ENCODE peak calls at places on chromosome 11, in six cellular contexts. I, F, Z, Y, U and H are unnamed samples.

GRCh38 chr11:124762077-124762623 is at the start of gene ESAM:
- DNase-seq in I (peak; percentile 84), F (peak; percentile 93), Z (no peak), Y (no peak), U (no peak), H (peak; percentile 76)

GRCh38 chr11:121864660-121865059 is 251.4 kb downstream of the BLID start:
- DNase-seq in I (no peak), F (no peak), Z (no peak), Y (no peak), U (peak; percentile 19), H (no peak)

GRCh38 chr11:93623179-93623578 is 38.3 kb upstream of the CEP295 start:
- DNase-seq in I (peak; percentile 18), F (no peak), Z (peak; percentile 10), Y (peak; percentile 26), U (no peak), H (no peak)

GRCh38 chr11:65417702-65418430 is 4.7 kb upstream of the NEAT1 start:
- DNase-seq in I (no peak), F (no peak), Z (no peak), Y (no peak), U (no peak), H (no peak)

GRCh38 chr11:73314121-73314948 is 6.3 kb downstream of the ARHGEF17 start:
- DNase-seq in I (no peak), F (peak; percentile 56), Z (no peak), Y (no peak), U (peak; percentile 95), H (no peak)

GRCh38 chr11:64489831-64490441 is 101.1 kb upstream of the SLC22A12 start:
- DNase-seq in I (peak; percentile 42), F (peak; percentile 78), Z (peak; percentile 5), Y (no peak), U (peak; percentile 7), H (no peak)

GRCh38 chr11:353315-353857 is 15.9 kb upstream of the B4GALNT4 start:
- DNase-seq in I (no peak), F (peak; percentile 14), Z (no peak), Y (no peak), U (peak; percentile 90), H (no peak)

GRCh38 chr11:47523491-47524199 is 29.3 kb downstream of the CELF1 start:
- DNase-seq in I (no peak), F (peak; percentile 48), Z (no peak), Y (no peak), U (peak; percentile 36), H (no peak)

GRCh38 chr11:43419460-43419859 is 60.7 kb downstream of the TTC17 start:
- DNase-seq in I (no peak), F (peak; percentile 18), Z (no peak), Y (no peak), U (peak; percentile 25), H (no peak)

GRCh38 chr11:27296406-27296994 is 66.5 kb downstream of the CCDC34 start:
- DNase-seq in I (peak; percentile 22), F (peak; percentile 34), Z (no peak), Y (no peak), U (peak; percentile 44), H (no peak)

GRCh38 chr11:1121343-1122331 is 36.1 kb upstream of the MUC5AC start:
- DNase-seq in I (peak; percentile 21), F (no peak), Z (no peak), Y (no peak), U (no peak), H (peak; percentile 32)

GRCh38 chr11:60889869-60890311 is 16.5 kb downstream of the PRPF19 start:
- DNase-seq in I (no peak), F (no peak), Z (no peak), Y (no peak), U (no peak), H (no peak)

GRCh38 chr11:93521086-93521485 is 22.1 kb downstream of the SMCO4 start:
- DNase-seq in I (no peak), F (no peak), Z (no peak), Y (no peak), U (no peak), H (no peak)

GRCh38 chr11:16945671-16946469 is 68.3 kb downstream of the PLEKHA7 start:
- DNase-seq in I (peak; percentile 41), F (peak; percentile 56), Z (no peak), Y (peak; percentile 61), U (peak; percentile 68), H (peak; percentile 38)

GRCh38 chr11:72227316-72228228 is 3.0 kb downstream of the INPPL1 start:
- DNase-seq in I (no peak), F (no peak), Z (no peak), Y (no peak), U (no peak), H (no peak)

GRCh38 chr11:44886765-44887164 is 63.9 kb downstream of the TP53I11 start:
- DNase-seq in I (no peak), F (no peak), Z (no peak), Y (no peak), U (no peak), H (no peak)

GRCh38 chr11:94725071-94725470 is 43.1 kb upstream of the AMOTL1 start:
- DNase-seq in I (no peak), F (no peak), Z (no peak), Y (no peak), U (no peak), H (no peak)

GRCh38 chr11:12128191-12128841 is 17.9 kb downstream of the MICAL2 start:
- DNase-seq in I (no peak), F (no peak), Z (no peak), Y (no peak), U (no peak), H (no peak)
- TF ChIP-seq POLR2AphosphoS5 in I (no peak), F (no peak), Z (no peak), Y (no peak), U (no peak), H (no peak)

GRCh38 chr11:98455500-98456186 is 565.1 kb upstream of the CNTN5 start:
- DNase-seq in I (no peak), F (peak; percentile 8), Z (peak; percentile 29), Y (no peak), U (peak; percentile 10), H (no peak)
- TF ChIP-seq TAF1 in I (no peak), F (no peak), Z (no peak), Y (no peak), U (no peak), H (no peak)

GRCh38 chr11:59172345-59173079 is 580 bp downstream of the DTX4 start:
- DNase-seq in I (peak; percentile 56), F (peak; percentile 37), Z (no peak), Y (peak; percentile 60), U (peak; percentile 10), H (peak; percentile 39)

GRCh38 chr11:59173080-59173963 is 1.4 kb downstream of the DTX4 start:
- DNase-seq in I (no peak), F (no peak), Z (no peak), Y (no peak), U (peak; percentile 13), H (no peak)

GRCh38 chr11:59174664-59175033 is 2.7 kb downstream of the DTX4 start:
- DNase-seq in I (no peak), F (no peak), Z (no peak), Y (no peak), U (peak; percentile 68), H (no peak)

GRCh38 chr11:59175104-59175503 is 3.2 kb downstream of the DTX4 start:
- DNase-seq in I (no peak), F (no peak), Z (no peak), Y (no peak), U (no peak), H (no peak)

GRCh38 chr11:59173964-59174663 is 2.2 kb downstream of the DTX4 start:
- DNase-seq in I (no peak), F (no peak), Z (no peak), Y (no peak), U (peak; percentile 89), H (no peak)
- TF ChIP-seq POLR2A in I (no peak), F (no peak), Z (peak; percentile 57), Y (no peak), U (no peak), H (peak; percentile 46)

DNA sequence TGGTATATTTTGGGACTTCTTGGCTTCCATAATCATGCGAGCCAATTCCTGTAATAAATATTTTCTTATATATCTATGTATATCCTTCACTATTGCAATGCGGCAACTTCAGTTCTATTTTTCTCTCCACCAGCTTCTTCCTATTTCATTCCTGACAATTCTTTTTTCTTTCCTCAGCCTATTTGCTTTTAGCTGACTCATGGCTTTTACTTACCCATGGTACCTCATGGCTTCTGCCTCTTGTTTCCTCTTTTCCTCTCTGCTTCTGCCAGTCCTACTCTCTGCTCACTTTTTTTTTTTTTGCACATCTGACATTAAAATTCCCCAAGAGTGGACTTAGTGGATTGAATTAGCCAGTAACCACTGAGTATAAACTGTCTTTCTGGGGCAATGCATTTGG is 359.5 kb downstream of the TMEM135 start:
- DNase-seq in I (no peak), F (no peak), Z (no peak), Y (no peak), U (no peak), H (no peak)
- TF ChIP-seq POLR2AphosphoS5 in I (no peak), F (no peak), Z (no peak), Y (no peak), U (no peak), H (no peak)

GRCh38 chr11:69431893-69432738 is 49.3 kb upstream of the LINC01488 start:
- DNase-seq in I (no peak), F (no peak), Z (no peak), Y (no peak), U (no peak), H (no peak)

GRCh38 chr11:69435161-69435990 is 46.1 kb upstream of the LINC01488 start:
- DNase-seq in I (no peak), F (no peak), Z (no peak), Y (no peak), U (no peak), H (no peak)

GRCh38 chr11:69436041-69436982 is 45.2 kb upstream of the LINC01488 start:
- DNase-seq in I (no peak), F (no peak), Z (no peak), Y (no peak), U (no peak), H (no peak)

GRCh38 chr11:69434341-69434960 is 47.0 kb upstream of the LINC01488 start:
- DNase-seq in I (no peak), F (no peak), Z (no peak), Y (no peak), U (no peak), H (no peak)

DNA sequence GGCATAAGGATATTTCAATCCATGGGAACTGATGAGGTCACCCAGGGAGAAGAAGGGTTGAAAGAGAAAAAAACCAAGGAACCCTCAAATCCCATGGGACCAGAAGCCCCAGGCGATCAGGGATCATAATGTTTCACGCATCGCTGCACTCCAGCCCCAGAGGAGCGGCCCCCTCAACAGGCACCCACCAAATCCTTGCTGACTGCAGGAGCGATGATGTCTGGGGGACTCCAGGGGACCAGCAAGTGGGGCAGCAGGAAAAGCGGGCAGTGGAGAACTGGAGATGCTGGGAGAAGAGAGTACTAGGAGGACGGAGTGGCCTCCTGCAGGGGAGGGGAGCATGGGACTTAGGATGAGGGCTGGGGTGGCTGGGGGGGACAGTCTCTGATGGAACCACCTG is 47.7 kb upstream of the LINC01488 start:
- DNase-seq in I (no peak), F (no peak), Z (no peak), Y (no peak), U (no peak), H (no peak)
- TF ChIP-seq TAF1 in I (no peak), F (no peak), Z (no peak), Y (no peak), U (no peak), H (no peak)